ENCODE peak calls at places on chromosomes 4 and X, in six cellular contexts. P, X, V, I, O and K are unnamed samples.

GRCh38 chrX:21725498-21725897 is 32.4 kb downstream of the SMPX start:
- DNase-seq in P (peak; percentile 23), X (peak; percentile 27), V (peak; percentile 6), I (no peak), O (no peak), K (no peak)

GRCh38 chrX:129706395-129707072 is 32.2 kb upstream of the XPNPEP2 start:
- DNase-seq in P (no peak), X (no peak), V (no peak), I (no peak), O (no peak), K (no peak)

GRCh38 chr4:5460106-5460801 is 248.1 kb downstream of the EVC2 start:
- DNase-seq in P (peak; percentile 60), X (peak; percentile 13), V (peak; percentile 4), I (peak; percentile 38), O (peak; percentile 66), K (no peak)

GRCh38 chr4:180665994-180666818 is 1577.0 kb upstream of the TENM3 start:
- DNase-seq in P (peak; percentile 47), X (peak; percentile 47), V (peak; percentile 76), I (no peak), O (peak; percentile 28), K (no peak)

GRCh38 chrX:73131877-73132276 is 52.6 kb upstream of the PABPC1L2A start:
- DNase-seq in P (no peak), X (no peak), V (no peak), I (no peak), O (no peak), K (no peak)

GRCh38 chr4:78661923-78662521 is 110.5 kb downstream of the ANXA3 start:
- DNase-seq in P (no peak), X (peak; percentile 88), V (no peak), I (no peak), O (no peak), K (peak; percentile 77)

GRCh38 chr4:54872246-54872645 is 214.5 kb downstream of the KIT start:
- DNase-seq in P (no peak), X (no peak), V (no peak), I (no peak), O (no peak), K (no peak)

GRCh38 chrX:68490644-68491043 is 8.2 kb upstream of the YIPF6 start:
- DNase-seq in P (peak; percentile 67), X (peak; percentile 58), V (no peak), I (no peak), O (no peak), K (no peak)

GRCh38 chrX:117851025-117851424 is 265.6 kb downstream of the KLHL13 start:
- DNase-seq in P (no peak), X (no peak), V (no peak), I (no peak), O (no peak), K (no peak)

GRCh38 chrX:79361192-79361870 is 5.8 kb downstream of the ITM2A start:
- DNase-seq in P (no peak), X (no peak), V (no peak), I (no peak), O (no peak), K (no peak)

GRCh38 chr4:4860381-4860802 is 927 bp downstream of the MSX1 start:
- DNase-seq in P (peak; percentile 36), X (peak; percentile 24), V (no peak), I (no peak), O (no peak), K (no peak)

GRCh38 chr4:163448541-163449203 is 24.9 kb downstream of the TKTL2 start:
- DNase-seq in P (no peak), X (no peak), V (no peak), I (no peak), O (no peak), K (no peak)

GRCh38 chr4:127997534-127998388 is 32.6 kb downstream of the ABHD18 start:
- DNase-seq in P (no peak), X (no peak), V (no peak), I (no peak), O (no peak), K (peak; percentile 44)

GRCh38 chr4:2060578-2061207 is 1.6 kb downstream of the NAT8L start:
- DNase-seq in P (no peak), X (no peak), V (no peak), I (peak; percentile 27), O (peak; percentile 68), K (no peak)

GRCh38 chrX:53095796-53096195 is 1.9 kb downstream of the KANTR start:
- DNase-seq in P (no peak), X (no peak), V (no peak), I (no peak), O (no peak), K (no peak)

GRCh38 chr4:110610620-110610939 is 12.3 kb downstream of the PITX2 start:
- DNase-seq in P (no peak), X (no peak), V (no peak), I (no peak), O (peak; percentile 20), K (no peak)

GRCh38 chrX:68822641-68823410 is 6.0 kb upstream of the EFNB1 start:
- DNase-seq in P (peak; percentile 71), X (peak; percentile 28), V (peak; percentile 23), I (no peak), O (no peak), K (no peak)

GRCh38 chrX:140765043-140765784 is 55.7 kb downstream of the LINC00632 start:
- DNase-seq in P (peak; percentile 15), X (no peak), V (no peak), I (no peak), O (peak; percentile 9), K (no peak)

GRCh38 chr4:10296730-10297129 is 160.5 kb downstream of the ZNF518B start:
- DNase-seq in P (no peak), X (no peak), V (no peak), I (no peak), O (no peak), K (no peak)

GRCh38 chr4:166481739-166482138 is 608.7 kb downstream of the TLL1 start:
- DNase-seq in P (no peak), X (no peak), V (no peak), I (no peak), O (no peak), K (peak; percentile 19)

GRCh38 chr4:30719363-30720020 is 677 bp upstream of the PCDH7 start:
- DNase-seq in P (peak; percentile 26), X (no peak), V (no peak), I (no peak), O (peak; percentile 71), K (no peak)

GRCh38 chrX:1679238-1679637 is 64.4 kb downstream of the ASMT start:
- DNase-seq in P (no peak), X (no peak), V (no peak), I (no peak), O (no peak), K (no peak)

GRCh38 chrX:129600981-129601424 is 53.8 kb downstream of the APLN start:
- DNase-seq in P (peak; percentile 61), X (peak; percentile 4), V (no peak), I (no peak), O (no peak), K (no peak)

GRCh38 chr4:102693266-102693850 is 67.4 kb downstream of the MANBA start:
- DNase-seq in P (no peak), X (no peak), V (no peak), I (no peak), O (no peak), K (no peak)

GRCh38 chrX:120251471-120252011 is 929 bp downstream of the ZBTB33 start:
- DNase-seq in P (peak; percentile 31), X (peak; percentile 3), V (no peak), I (no peak), O (no peak), K (no peak)

GRCh38 chr4:109665783-109666455 is 37.3 kb downstream of the CASP6 start:
- DNase-seq in P (no peak), X (no peak), V (no peak), I (no peak), O (no peak), K (no peak)

GRCh38 chr4:78747328-78747946 is 28.7 kb upstream of the BMP2K start:
- DNase-seq in P (no peak), X (no peak), V (no peak), I (no peak), O (no peak), K (no peak)

GRCh38 chr4:124321370-124321769 is 391.2 kb downstream of the ANKRD50 start:
- DNase-seq in P (no peak), X (no peak), V (no peak), I (no peak), O (peak; percentile 12), K (no peak)

GRCh38 chr4:26083987-26084386 is 170.0 kb downstream of the SMIM20 start:
- DNase-seq in P (peak; percentile 12), X (no peak), V (peak; percentile 65), I (no peak), O (no peak), K (peak; percentile 67)

GRCh38 chrX:71652405-71652804 is 14.9 kb upstream of the LOC101059915 start:
- DNase-seq in P (peak; percentile 69), X (peak; percentile 31), V (peak; percentile 23), I (no peak), O (peak; percentile 42), K (no peak)

GRCh38 chr4:60944070-60944469 is 256.1 kb upstream of the ADGRL3 start:
- DNase-seq in P (no peak), X (peak; percentile 24), V (no peak), I (no peak), O (no peak), K (no peak)
- TF ChIP-seq SP1 in P (no peak), X (no peak), V (no peak), I (no peak), O (no peak), K (no peak)

DNA sequence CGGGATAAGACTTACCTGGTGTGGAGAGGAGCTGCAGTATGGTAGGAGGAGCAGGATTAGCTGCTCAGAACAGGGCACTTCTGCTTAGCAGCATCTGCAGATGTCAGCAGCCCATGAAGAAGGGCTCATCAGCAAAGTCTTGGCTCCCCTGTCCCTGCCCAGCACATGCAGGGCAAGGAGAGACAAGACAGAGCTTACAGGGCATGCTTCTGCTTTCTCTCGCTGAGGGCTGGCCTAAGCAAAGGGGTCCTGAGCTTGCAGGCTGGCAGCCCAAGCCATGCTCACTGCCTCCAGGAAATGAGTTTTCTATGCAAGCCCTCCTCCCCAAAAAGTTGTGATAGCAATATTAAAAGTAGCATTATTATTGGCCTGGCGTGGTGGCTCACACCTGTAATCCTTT is 39.5 kb upstream of the TAPT1 start:
- DNase-seq in P (no peak), X (no peak), V (no peak), I (no peak), O (no peak), K (no peak)
- TF ChIP-seq SP1 in P (no peak), X (no peak), V (no peak), I (no peak), O (no peak), K (no peak)

GRCh38 chrX:20606831-20607230 is 340.1 kb upstream of the RPS6KA3 start:
- DNase-seq in P (no peak), X (no peak), V (no peak), I (no peak), O (no peak), K (no peak)

GRCh38 chrX:20609916-20610415 is 343.3 kb upstream of the RPS6KA3 start:
- DNase-seq in P (no peak), X (no peak), V (no peak), I (no peak), O (no peak), K (no peak)
- TF ChIP-seq SP1 in P (no peak), X (no peak), V (no peak), I (no peak), O (no peak), K (no peak)

DNA sequence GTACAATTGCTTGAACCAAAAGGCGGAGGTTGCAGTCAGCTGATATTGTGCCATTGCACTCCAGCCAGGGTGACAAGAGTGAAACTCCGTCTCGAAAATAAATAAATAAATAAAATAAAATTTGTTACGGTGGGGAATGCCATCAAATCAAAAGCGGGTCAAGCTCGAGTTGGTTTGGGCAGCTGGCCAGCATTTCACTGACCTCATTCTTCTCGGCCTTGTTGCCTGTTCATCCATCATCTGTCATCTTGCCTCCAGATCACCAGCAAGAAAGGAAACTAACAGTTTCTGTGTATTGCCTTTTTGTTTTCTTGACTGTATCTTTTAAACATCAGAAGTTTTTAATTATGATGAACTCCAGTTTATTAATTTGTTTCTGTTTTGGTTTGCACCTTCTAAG is 31.5 kb upstream of the KLHL2 start:
- DNase-seq in P (no peak), X (no peak), V (no peak), I (no peak), O (no peak), K (no peak)
- TF ChIP-seq SP1 in P (no peak), X (no peak), V (no peak), I (no peak), O (no peak), K (no peak)